ENCODE peak calls at places on chromosomes 5 and 9, in nine cellular contexts. One of them, this sample, is unnamed.

GRCh38 chr5:126477681-126478117 is 54.5 kb downstream of the GRAMD2B start:
- DNase-seq in dorsolateral prefrontal cortex: no peak
- DNase-seq in AG09319: no peak
- DNase-seq in retinal pigment epithelial cell: no peak
- DNase-seq in mesothelial cell of epicardium: no peak
- DNase-seq in osteocyte: no peak
- DNase-seq in GM23338: no peak
- DNase-seq in HCT116: no peak
- DNase-seq in tibial artery: no peak
- DNase-seq in this sample: no peak

GRCh38 chr5:95216136-95216955 is 68.5 kb downstream of the MCTP1 start:
- DNase-seq in dorsolateral prefrontal cortex: no peak
- DNase-seq in AG09319: no peak
- DNase-seq in retinal pigment epithelial cell: no peak
- DNase-seq in mesothelial cell of epicardium: no peak
- DNase-seq in osteocyte: no peak
- DNase-seq in GM23338: no peak
- DNase-seq in HCT116: no peak
- DNase-seq in tibial artery: no peak
- DNase-seq in this sample: no peak

GRCh38 chr9:88751781-88752180 is 216.8 kb downstream of the NXNL2 start:
- DNase-seq in dorsolateral prefrontal cortex: no peak
- DNase-seq in AG09319: no peak
- DNase-seq in retinal pigment epithelial cell: no peak
- DNase-seq in mesothelial cell of epicardium: no peak
- DNase-seq in osteocyte: no peak
- DNase-seq in GM23338: no peak
- DNase-seq in HCT116: no peak
- DNase-seq in tibial artery: no peak
- DNase-seq in this sample: no peak

GRCh38 chr5:142422426-142422825 is 97.6 kb upstream of the SPRY4 start:
- DNase-seq in dorsolateral prefrontal cortex: no peak
- DNase-seq in AG09319: no peak
- DNase-seq in retinal pigment epithelial cell: peak
- DNase-seq in mesothelial cell of epicardium: no peak
- DNase-seq in osteocyte: no peak
- DNase-seq in GM23338: no peak
- DNase-seq in HCT116: no peak
- DNase-seq in tibial artery: no peak
- DNase-seq in this sample: no peak

GRCh38 chr5:178683758-178684157 is 46.7 kb downstream of the ZNF354A start:
- DNase-seq in dorsolateral prefrontal cortex: no peak
- DNase-seq in AG09319: no peak
- DNase-seq in retinal pigment epithelial cell: no peak
- DNase-seq in mesothelial cell of epicardium: no peak
- DNase-seq in osteocyte: no peak
- DNase-seq in GM23338: no peak
- DNase-seq in HCT116: no peak
- DNase-seq in tibial artery: no peak
- DNase-seq in this sample: no peak

GRCh38 chr5:27129926-27130325 is 91.5 kb upstream of the CDH9 start:
- DNase-seq in dorsolateral prefrontal cortex: no peak
- DNase-seq in AG09319: no peak
- DNase-seq in retinal pigment epithelial cell: no peak
- DNase-seq in mesothelial cell of epicardium: no peak
- DNase-seq in osteocyte: no peak
- DNase-seq in GM23338: no peak
- DNase-seq in HCT116: no peak
- DNase-seq in tibial artery: no peak
- DNase-seq in this sample: no peak

GRCh38 chr9:82721596-82721995 is 341.3 kb downstream of the RASEF start:
- DNase-seq in dorsolateral prefrontal cortex: no peak
- DNase-seq in AG09319: no peak
- DNase-seq in retinal pigment epithelial cell: peak
- DNase-seq in mesothelial cell of epicardium: no peak
- DNase-seq in osteocyte: no peak
- DNase-seq in GM23338: no peak
- DNase-seq in HCT116: no peak
- DNase-seq in tibial artery: no peak
- DNase-seq in this sample: no peak

GRCh38 chr9:15155826-15156225 is 151.2 kb downstream of the TTC39B start:
- DNase-seq in dorsolateral prefrontal cortex: no peak
- DNase-seq in AG09319: no peak
- DNase-seq in retinal pigment epithelial cell: no peak
- DNase-seq in mesothelial cell of epicardium: no peak
- DNase-seq in osteocyte: no peak
- DNase-seq in GM23338: no peak
- DNase-seq in HCT116: no peak
- DNase-seq in tibial artery: peak
- DNase-seq in this sample: no peak

DNA sequence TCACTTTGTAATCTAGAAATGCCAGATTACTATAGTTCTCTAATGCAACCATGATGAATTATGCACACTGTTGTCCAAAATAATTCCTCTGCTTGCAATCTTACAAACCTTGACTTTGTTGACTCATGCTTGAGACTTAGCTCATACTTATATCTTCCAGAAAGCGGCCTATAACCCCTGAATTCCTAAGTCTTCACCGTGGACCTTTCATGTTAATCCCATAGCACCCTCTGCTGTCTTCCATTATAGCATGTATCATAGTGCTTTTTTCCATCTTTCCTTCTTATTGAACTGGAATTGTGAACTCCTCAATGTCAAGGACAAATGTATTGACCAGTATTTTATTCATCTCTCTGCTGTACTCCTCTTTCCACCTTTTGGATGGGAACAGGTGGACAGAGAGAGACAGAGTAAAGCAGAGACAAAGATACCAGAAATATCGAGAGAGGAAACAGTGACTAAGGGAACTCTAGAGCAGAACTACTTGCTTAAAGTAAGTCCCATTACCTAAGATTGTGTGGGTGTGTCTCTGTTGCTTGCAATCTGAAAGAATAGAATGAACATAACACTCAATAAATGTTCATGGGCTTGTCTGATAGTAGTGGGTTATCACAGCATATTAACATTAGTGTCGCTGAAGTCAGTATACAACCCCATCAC is 110.0 kb downstream of the LURAP1L start:
- DNase-seq in dorsolateral prefrontal cortex: no peak
- DNase-seq in AG09319: peak
- DNase-seq in retinal pigment epithelial cell: no peak
- DNase-seq in mesothelial cell of epicardium: no peak
- DNase-seq in osteocyte: no peak
- DNase-seq in GM23338: peak
- DNase-seq in HCT116: peak
- DNase-seq in tibial artery: no peak
- DNase-seq in this sample: no peak
- TF ChIP-seq CTCF in dorsolateral prefrontal cortex: peak
- TF ChIP-seq CTCF in AG09319: peak
- TF ChIP-seq CTCF in retinal pigment epithelial cell: peak
- TF ChIP-seq CTCF in mesothelial cell of epicardium: no peak
- TF ChIP-seq CTCF in osteocyte: peak
- TF ChIP-seq CTCF in GM23338: peak
- TF ChIP-seq CTCF in HCT116: peak
- TF ChIP-seq CTCF in tibial artery: peak
- TF ChIP-seq CTCF in this sample: no peak

DNA sequence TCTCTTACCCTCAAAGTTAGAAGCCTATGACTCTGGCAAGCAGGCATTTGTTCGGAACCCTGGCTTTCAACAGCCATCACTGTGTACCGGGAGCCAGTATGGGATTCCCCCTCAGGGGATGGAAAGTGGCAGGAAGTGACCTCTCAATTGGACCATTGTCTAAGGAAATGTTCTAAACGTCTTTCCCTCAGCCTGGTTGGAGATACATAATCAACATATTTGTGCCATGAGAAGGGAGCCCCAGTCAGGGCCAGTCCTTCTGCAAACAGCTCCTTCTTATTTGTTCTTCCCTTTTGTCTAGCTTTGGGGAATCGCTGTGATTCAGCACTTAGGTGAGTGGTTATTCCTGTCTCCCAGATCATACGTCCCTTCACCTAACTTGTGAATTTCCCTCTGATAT is 154.1 kb upstream of the MEF2C start:
- DNase-seq in dorsolateral prefrontal cortex: no peak
- DNase-seq in AG09319: no peak
- DNase-seq in retinal pigment epithelial cell: no peak
- DNase-seq in mesothelial cell of epicardium: no peak
- DNase-seq in osteocyte: no peak
- DNase-seq in GM23338: peak
- DNase-seq in HCT116: no peak
- DNase-seq in tibial artery: no peak
- DNase-seq in this sample: no peak
- TF ChIP-seq CTCF in dorsolateral prefrontal cortex: no peak
- TF ChIP-seq CTCF in AG09319: no peak
- TF ChIP-seq CTCF in retinal pigment epithelial cell: no peak
- TF ChIP-seq CTCF in mesothelial cell of epicardium: no peak
- TF ChIP-seq CTCF in osteocyte: no peak
- TF ChIP-seq CTCF in GM23338: no peak
- TF ChIP-seq CTCF in HCT116: no peak
- TF ChIP-seq CTCF in tibial artery: no peak
- TF ChIP-seq CTCF in this sample: no peak

GRCh38 chr9:6910032-6910431 is 152.3 kb downstream of the KDM4C start:
- DNase-seq in dorsolateral prefrontal cortex: no peak
- DNase-seq in AG09319: no peak
- DNase-seq in retinal pigment epithelial cell: no peak
- DNase-seq in mesothelial cell of epicardium: no peak
- DNase-seq in osteocyte: no peak
- DNase-seq in GM23338: peak
- DNase-seq in HCT116: no peak
- DNase-seq in tibial artery: no peak
- DNase-seq in this sample: no peak
- TF ChIP-seq CTCF in dorsolateral prefrontal cortex: no peak
- TF ChIP-seq CTCF in AG09319: peak
- TF ChIP-seq CTCF in retinal pigment epithelial cell: peak
- TF ChIP-seq CTCF in mesothelial cell of epicardium: no peak
- TF ChIP-seq CTCF in osteocyte: peak
- TF ChIP-seq CTCF in GM23338: peak
- TF ChIP-seq CTCF in HCT116: peak
- TF ChIP-seq CTCF in tibial artery: peak
- TF ChIP-seq CTCF in this sample: peak

DNA sequence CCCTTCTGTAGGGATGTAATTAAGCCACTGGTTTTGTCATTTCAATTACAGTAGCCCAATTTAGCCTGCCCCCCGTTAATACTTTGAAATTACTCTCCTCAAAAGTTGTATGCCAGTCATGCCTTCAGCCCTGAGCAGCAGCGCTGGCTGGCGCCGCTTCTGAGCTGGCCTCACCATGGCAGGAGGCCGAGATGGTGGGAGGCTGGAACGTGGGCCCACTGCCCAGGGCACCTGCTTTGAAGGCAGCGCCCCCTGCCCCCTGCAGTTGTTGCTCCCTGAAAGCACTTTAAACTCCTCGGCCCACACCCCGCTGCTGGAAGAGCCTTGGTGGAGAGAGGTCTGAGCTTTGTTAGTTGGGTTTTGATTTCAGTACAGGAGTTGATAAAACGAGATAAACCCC is 9.2 kb downstream of the MVB12B start:
- DNase-seq in dorsolateral prefrontal cortex: no peak
- DNase-seq in AG09319: no peak
- DNase-seq in retinal pigment epithelial cell: no peak
- DNase-seq in mesothelial cell of epicardium: no peak
- DNase-seq in osteocyte: no peak
- DNase-seq in GM23338: peak
- DNase-seq in HCT116: no peak
- DNase-seq in tibial artery: no peak
- DNase-seq in this sample: no peak
- TF ChIP-seq CTCF in dorsolateral prefrontal cortex: no peak
- TF ChIP-seq CTCF in AG09319: no peak
- TF ChIP-seq CTCF in retinal pigment epithelial cell: peak
- TF ChIP-seq CTCF in mesothelial cell of epicardium: no peak
- TF ChIP-seq CTCF in osteocyte: no peak
- TF ChIP-seq CTCF in GM23338: no peak
- TF ChIP-seq CTCF in HCT116: no peak
- TF ChIP-seq CTCF in tibial artery: no peak
- TF ChIP-seq CTCF in this sample: no peak

DNA sequence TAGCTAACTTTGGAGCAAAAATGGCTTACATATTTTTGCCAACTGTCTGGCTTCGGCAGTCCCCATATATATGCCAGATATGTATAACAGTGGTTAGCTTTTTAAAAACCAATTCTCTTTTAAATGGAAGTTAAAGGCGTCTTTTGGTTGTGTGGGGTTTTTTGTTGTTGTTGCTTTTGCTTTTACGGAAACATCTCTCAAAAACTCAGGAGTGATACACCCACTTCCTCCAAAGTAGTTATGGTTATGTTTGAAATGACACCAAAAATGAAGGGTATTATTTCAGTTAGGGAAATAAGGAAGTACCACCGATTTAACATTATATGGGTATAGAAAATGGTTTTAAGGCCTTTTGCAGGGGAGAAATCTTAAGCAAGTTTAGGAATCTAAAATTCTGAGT is 2.3 kb downstream of the CNOT8 start:
- DNase-seq in dorsolateral prefrontal cortex: no peak
- DNase-seq in AG09319: no peak
- DNase-seq in retinal pigment epithelial cell: no peak
- DNase-seq in mesothelial cell of epicardium: no peak
- DNase-seq in osteocyte: no peak
- DNase-seq in GM23338: no peak
- DNase-seq in HCT116: no peak
- DNase-seq in tibial artery: no peak
- DNase-seq in this sample: no peak
- TF ChIP-seq CTCF in dorsolateral prefrontal cortex: no peak
- TF ChIP-seq CTCF in AG09319: no peak
- TF ChIP-seq CTCF in retinal pigment epithelial cell: no peak
- TF ChIP-seq CTCF in mesothelial cell of epicardium: no peak
- TF ChIP-seq CTCF in osteocyte: no peak
- TF ChIP-seq CTCF in GM23338: no peak
- TF ChIP-seq CTCF in HCT116: no peak
- TF ChIP-seq CTCF in tibial artery: no peak
- TF ChIP-seq CTCF in this sample: no peak